ENCODE peak calls at places on chromosomes 5 and 9, in nine cellular contexts. X, D, N, O, G, M, Q, J and P are unnamed samples.

GRCh38 chr5:154502180-154502579 is 24.2 kb upstream of the HAND1 start:
- DNase-seq in M (no peak), O (no peak), X (no peak), J (no peak), D (no peak), Q (no peak), G (no peak), N (no peak), P (no peak)

GRCh38 chr9:125494555-125494920 is 212.5 kb downstream of the MAPKAP1 start:
- DNase-seq in G (no peak), M (peak), J (peak), N (peak), D (no peak), O (peak), X (no peak), Q (no peak), P (no peak)

GRCh38 chr5:76345582-76345981 is 57.5 kb upstream of the IQGAP2 start:
- DNase-seq in J (peak), X (no peak), O (no peak), G (no peak), D (no peak), M (no peak), N (no peak), Q (no peak), P (no peak)

GRCh38 chr5:180803181-180804128 is 849 bp upstream of the MGAT1 start:
- DNase-seq in Q (no peak), D (no peak), N (peak), G (no peak), M (no peak), O (peak), X (peak), J (no peak), P (peak)

GRCh38 chr5:18778226-18778625 is 1144.0 kb downstream of the TAF11L14 start:
- DNase-seq in O (no peak), X (no peak), Q (no peak), D (no peak), M (no peak), N (no peak), G (no peak), J (no peak), P (no peak)

GRCh38 chr9:127720031-127720864 is 4.4 kb downstream of the TTC16 start:
- DNase-seq in J (no peak), Q (no peak), X (no peak), G (no peak), N (no peak), O (no peak), M (no peak), D (no peak), P (no peak)

GRCh38 chr5:179452356-179453230 is 97.8 kb upstream of the RUFY1 start:
- DNase-seq in J (no peak), M (no peak), O (no peak), G (no peak), N (no peak), X (no peak), Q (no peak), D (no peak), P (no peak)

GRCh38 chr5:88660326-88660946 is 222.5 kb downstream of the MEF2C start:
- DNase-seq in D (peak), X (no peak), Q (peak), N (peak), O (peak), G (peak), M (peak), J (peak), P (peak)

GRCh38 chr9:119273984-119274665 is 95.1 kb downstream of the BRINP1 start:
- DNase-seq in O (no peak), X (no peak), J (peak), N (peak), Q (peak), G (no peak), M (no peak), D (no peak), P (no peak)

GRCh38 chr5:109453251-109453650 is 43.5 kb upstream of the PJA2 start:
- DNase-seq in M (peak), X (no peak), Q (peak), J (peak), O (peak), D (no peak), N (peak), G (no peak), P (no peak)

GRCh38 chr5:57383093-57383861 is 99.3 kb downstream of the ACTBL2 start:
- DNase-seq in M (peak), D (no peak), X (peak), Q (peak), J (peak), O (peak), N (peak), G (peak), P (no peak)

GRCh38 chr5:172782169-172783039 is 11.4 kb upstream of the DUSP1 start:
- DNase-seq in N (peak), Q (peak), D (no peak), X (peak), M (peak), O (peak), G (no peak), J (peak), P (no peak)

GRCh38 chr5:135209495-135209837 is 175.4 kb upstream of the PITX1 start:
- DNase-seq in N (no peak), J (no peak), O (no peak), Q (no peak), D (peak), M (no peak), G (no peak), X (no peak), P (no peak)
- H2AFZ ChIP-seq in N (no peak), J (no peak), O (no peak), Q (peak), D (no peak), M (peak), G (no peak), X (no peak), P (no peak)

DNA sequence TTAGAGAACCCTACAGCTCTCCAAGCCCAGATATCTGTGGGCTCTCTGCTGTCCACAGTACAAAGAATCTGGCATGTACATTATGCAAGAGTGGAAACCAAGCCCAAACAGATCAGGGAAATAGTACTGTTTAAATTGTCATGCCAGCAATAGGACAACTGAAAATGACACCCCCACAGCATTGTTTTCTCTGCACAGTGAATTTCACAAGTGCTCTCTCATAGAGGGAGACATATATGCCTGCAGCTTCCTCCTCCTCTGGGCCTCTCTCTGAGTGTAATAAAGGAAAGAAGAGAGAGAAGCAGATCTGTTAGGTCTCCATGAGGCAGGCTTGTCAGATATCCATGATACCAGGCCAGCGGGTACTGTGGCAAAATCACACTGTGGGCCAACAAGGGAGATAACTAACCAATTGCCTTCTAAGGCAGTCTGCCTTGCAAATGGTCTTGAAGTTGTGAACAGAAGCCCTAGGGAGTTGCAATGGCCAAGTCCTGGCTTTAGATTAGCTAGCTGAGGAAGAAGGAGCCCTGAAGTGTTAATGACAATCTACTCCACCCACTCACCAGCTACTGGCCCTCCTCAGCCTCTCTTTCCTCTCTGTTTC is 54.4 kb upstream of the JMY start:
- DNase-seq in N (peak), M (no peak), O (peak), Q (no peak), D (no peak), X (no peak), J (peak), G (no peak), P (no peak)
- H2AFZ ChIP-seq in N (no peak), M (no peak), O (no peak), Q (no peak), D (no peak), X (no peak), J (no peak), G (no peak), P (no peak)

GRCh38 chr9:91586282-91586681 is 162.7 kb upstream of the NFIL3 start:
- DNase-seq in G (no peak), J (no peak), M (no peak), Q (no peak), N (no peak), D (no peak), X (no peak), O (no peak), P (no peak)
- H2AFZ ChIP-seq in G (no peak), J (no peak), M (no peak), Q (no peak), N (no peak), D (no peak), X (no peak), O (no peak), P (peak)

GRCh38 chr9:121990600-121991304 is 102.4 kb downstream of the TTLL11 start:
- DNase-seq in M (no peak), X (no peak), Q (no peak), N (no peak), O (no peak), D (no peak), G (no peak), J (no peak), P (no peak)
- H2AFZ ChIP-seq in M (no peak), X (no peak), Q (no peak), N (no peak), O (no peak), D (no peak), G (no peak), J (no peak), P (no peak)

GRCh38 chr5:33362915-33363314 is 77.8 kb upstream of the TARS1 start:
- DNase-seq in J (peak), M (peak), N (no peak), D (peak), O (peak), X (peak), G (no peak), Q (peak), P (peak)
- H2AFZ ChIP-seq in J (peak), M (peak), N (peak), D (no peak), O (no peak), X (peak), G (no peak), Q (no peak), P (no peak)